ENCODE peak calls at places on chromosomes 7 and 10, in eight cellular contexts. S is SK-N-SH, N is HL-60, A is A549, U is Panc1, F is HepG2, X is HCT116, R is K562. J is an unnamed sample.

GRCh38 chr10:94183666-94184264 is 179.0 kb downstream of the NOC3L start:
- DNase-seq in U (no peak), A (peak), R (no peak), F (no peak), X (no peak), N (no peak), S (no peak), J (no peak)

GRCh38 chr7:131183611-131184119 is 144.0 kb upstream of the MKLN1 start:
- DNase-seq in N (no peak), U (no peak), X (no peak), F (no peak), A (no peak), R (no peak), S (no peak), J (no peak)

GRCh38 chr10:126315471-126316177 is 72.7 kb downstream of the ADAM12 start:
- DNase-seq in S (no peak), F (no peak), N (no peak), X (no peak), A (no peak), U (no peak), R (no peak), J (no peak)

GRCh38 chr10:48456361-48456804 is 148.5 kb downstream of the ARHGAP22 start:
- DNase-seq in N (peak), S (peak), F (no peak), X (no peak), U (no peak), R (peak), A (no peak), J (peak)

GRCh38 chr7:112654322-112655216 is 135.6 kb downstream of the TMEM168 start:
- DNase-seq in A (no peak), R (no peak), U (no peak), S (no peak), N (no peak), F (no peak), X (no peak), J (no peak)

GRCh38 chr7:140625908-140626868 is 14.4 kb downstream of the DENND2A start:
- DNase-seq in S (peak), F (no peak), R (no peak), A (peak), X (no peak), U (no peak), N (no peak), J (peak)

GRCh38 chr7:44574286-44574872 is 671 bp upstream of the DDX56 start:
- DNase-seq in S (no peak), A (no peak), N (no peak), X (no peak), F (no peak), U (no peak), R (no peak), J (no peak)

GRCh38 chr7:149454750-149455149 is 6.1 kb downstream of the ZNF777 start:
- DNase-seq in U (no peak), N (no peak), A (no peak), S (no peak), F (no peak), X (no peak), R (no peak), J (no peak)

GRCh38 chr10:10532274-10532673 is 485.4 kb upstream of the CELF2 start:
- DNase-seq in R (no peak), U (no peak), S (no peak), X (no peak), F (no peak), A (no peak), N (no peak), J (no peak)

GRCh38 chr7:99008921-99009530 is 130.7 kb downstream of the TRRAP start:
- DNase-seq in R (no peak), A (no peak), U (no peak), X (no peak), F (no peak), N (no peak), S (no peak), J (no peak)

GRCh38 chr10:79483948-79484347 is 28.4 kb upstream of the EIF5AL1 start:
- DNase-seq in X (no peak), S (peak), N (no peak), U (no peak), A (no peak), R (no peak), F (no peak), J (no peak)

GRCh38 chr10:92573798-92574544 is at the start of gene IDE:
- DNase-seq in U (no peak), S (peak), F (peak), N (peak), A (peak), R (peak), X (peak), J (peak)

GRCh38 chr10:19730848-19731247 is 85.4 kb upstream of the PLXDC2 start:
- DNase-seq in X (no peak), F (no peak), A (no peak), R (no peak), N (no peak), S (no peak), U (no peak), J (no peak)

GRCh38 chr10:71087622-71088021 is 124.7 kb upstream of the UNC5B start:
- DNase-seq in U (no peak), S (no peak), F (no peak), R (no peak), N (no peak), X (no peak), A (no peak), J (no peak)

GRCh38 chr7:142357953-142358520 is 100.2 kb upstream of the PRSS58 start:
- DNase-seq in R (peak), S (peak), F (peak), X (peak), A (peak), U (peak), N (peak), J (peak)

DNA sequence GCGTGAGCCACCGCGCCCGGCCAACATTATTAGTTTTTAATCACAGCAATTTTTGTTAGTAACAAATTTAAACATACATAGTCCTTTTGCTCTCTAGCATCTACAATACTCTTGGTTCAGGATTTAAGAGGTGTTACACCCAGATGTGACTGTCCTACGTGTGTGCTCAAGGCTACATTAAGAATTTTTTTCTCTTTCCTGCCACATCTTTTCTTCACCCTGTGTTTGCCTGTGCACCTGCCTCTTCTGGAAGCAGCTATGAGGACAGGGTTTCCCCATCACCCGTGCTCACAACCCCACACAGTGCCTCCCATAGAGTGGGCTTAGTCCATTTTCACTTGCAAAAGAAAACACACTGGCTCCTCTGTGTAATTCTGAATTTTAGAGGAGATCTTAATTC is 186.7 kb upstream of the KLF6 start:
- DNase-seq in X (no peak), R (no peak), N (no peak), A (no peak), F (no peak), U (no peak), S (no peak), J (no peak)
- TF ChIP-seq REST in X (no peak), R (no peak), N (no peak), A (no peak), F (no peak), U (no peak), S (no peak), J (no peak)

DNA sequence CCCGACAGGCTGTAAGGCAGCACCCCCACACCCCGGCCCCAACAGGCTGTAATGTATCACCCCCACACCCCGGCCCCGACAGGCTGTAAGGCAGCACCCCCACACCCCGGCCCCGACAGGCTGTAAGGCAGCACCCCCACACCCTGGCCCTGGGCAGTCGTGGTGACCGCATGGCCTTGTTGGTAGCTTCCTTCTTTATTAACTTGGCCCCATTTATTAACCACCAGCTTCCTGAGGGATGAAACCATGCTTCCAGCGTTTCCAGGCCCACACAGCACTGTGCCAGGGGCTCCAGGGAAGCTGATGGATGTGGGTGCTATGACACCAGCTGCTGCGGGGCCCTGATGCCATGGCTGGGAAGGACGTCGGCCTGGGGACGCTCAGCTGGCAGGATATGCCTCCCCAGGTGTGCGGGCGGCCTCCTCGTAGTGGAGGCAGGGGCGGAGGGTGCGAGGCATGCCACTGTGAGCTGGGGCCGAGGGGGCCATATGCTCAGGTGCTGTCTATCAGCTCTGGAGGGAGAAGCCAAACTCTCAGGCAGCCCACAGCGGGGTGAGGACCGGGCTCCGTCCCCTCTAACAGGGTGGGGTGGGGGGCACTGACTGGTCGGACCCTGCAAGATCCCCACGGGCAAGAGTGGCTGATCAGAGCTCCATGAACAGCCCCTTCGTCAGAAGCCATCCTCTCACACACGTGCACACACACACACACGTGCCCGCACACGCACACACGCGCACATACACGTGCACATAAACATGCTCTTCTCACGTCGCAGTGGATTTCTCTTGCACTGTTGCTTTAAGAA is 311.0 kb downstream of the PTPRN2 start:
- DNase-seq in N (no peak), R (no peak), S (no peak), X (no peak), U (no peak), F (no peak), A (no peak), J (no peak)
- TF ChIP-seq REST in N (no peak), R (no peak), S (no peak), X (no peak), U (no peak), F (no peak), A (no peak), J (no peak)

GRCh38 chr7:87216701-87217508 is 2.6 kb downstream of the TMEM243 start:
- DNase-seq in X (no peak), F (no peak), N (no peak), U (no peak), A (no peak), S (no peak), R (no peak), J (no peak)
- TF ChIP-seq REST in X (no peak), F (no peak), N (no peak), U (no peak), A (no peak), S (no peak), R (no peak), J (no peak)

GRCh38 chr7:6413637-6414036 is 34.1 kb downstream of the DAGLB start:
- DNase-seq in A (no peak), S (no peak), R (no peak), X (no peak), F (no peak), U (no peak), N (no peak), J (no peak)

GRCh38 chr7:6406121-6406520 is 41.6 kb downstream of the DAGLB start:
- DNase-seq in U (no peak), A (no peak), R (no peak), X (no peak), S (no peak), N (no peak), F (no peak), J (no peak)

GRCh38 chr7:6409991-6410693 is 37.6 kb downstream of the DAGLB start:
- DNase-seq in A (no peak), N (no peak), X (no peak), S (peak), U (no peak), R (peak), F (no peak), J (no peak)

GRCh38 chr7:6407434-6407833 is 40.3 kb downstream of the DAGLB start:
- DNase-seq in S (no peak), R (no peak), N (no peak), A (no peak), F (no peak), U (no peak), X (no peak), J (no peak)

DNA sequence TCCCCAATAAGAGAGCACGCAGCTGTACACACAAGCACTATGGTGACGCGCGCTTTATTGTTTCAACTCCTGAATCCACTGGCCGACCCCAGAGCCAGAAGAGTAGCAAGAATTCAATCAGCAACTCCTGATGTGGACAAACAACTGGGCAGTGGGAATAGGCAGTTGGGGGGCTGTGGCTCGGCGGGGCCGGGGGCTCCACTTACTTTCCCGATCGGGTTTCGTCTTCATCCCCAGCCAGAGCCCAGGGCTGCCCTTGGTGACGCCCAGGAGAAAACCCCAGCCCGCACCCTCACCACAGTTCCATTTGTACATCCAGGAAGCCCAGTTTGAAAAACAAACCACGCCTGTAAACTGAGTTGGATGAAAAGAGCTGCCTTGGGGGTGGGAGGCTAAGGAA is 38.7 kb downstream of the DAGLB start:
- DNase-seq in R (no peak), U (no peak), S (no peak), X (no peak), N (no peak), F (no peak), A (no peak), J (no peak)
- TF ChIP-seq REST in R (no peak), U (no peak), S (no peak), X (no peak), N (no peak), F (no peak), A (no peak), J (no peak)

DNA sequence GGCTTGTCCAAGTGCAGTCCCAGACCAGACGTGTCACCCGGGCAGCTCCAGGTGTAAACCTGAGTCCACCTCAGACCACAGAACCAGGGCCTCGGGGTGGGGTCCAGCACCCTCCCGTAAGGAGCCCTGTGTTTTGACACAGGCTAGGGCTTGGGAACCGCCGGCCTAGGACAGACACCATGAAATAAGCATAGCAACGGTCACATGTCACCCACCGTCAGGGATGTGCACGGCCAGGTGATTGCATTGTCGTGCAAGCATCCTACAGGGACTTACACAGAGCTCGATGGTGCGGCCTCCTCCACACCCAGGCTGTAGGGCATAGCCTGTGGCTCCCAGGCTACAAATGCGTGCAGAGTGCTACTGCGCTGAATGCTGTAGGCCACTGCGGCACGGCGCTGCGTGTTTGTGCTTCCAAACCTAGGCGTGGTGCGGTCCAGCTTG is 10.6 kb downstream of the ZFAND2A start:
- DNase-seq in R (no peak), U (no peak), S (no peak), X (no peak), N (no peak), A (no peak), F (no peak), J (no peak)
- TF ChIP-seq REST in R (no peak), U (no peak), S (no peak), X (no peak), N (no peak), A (no peak), F (no peak), J (no peak)

DNA sequence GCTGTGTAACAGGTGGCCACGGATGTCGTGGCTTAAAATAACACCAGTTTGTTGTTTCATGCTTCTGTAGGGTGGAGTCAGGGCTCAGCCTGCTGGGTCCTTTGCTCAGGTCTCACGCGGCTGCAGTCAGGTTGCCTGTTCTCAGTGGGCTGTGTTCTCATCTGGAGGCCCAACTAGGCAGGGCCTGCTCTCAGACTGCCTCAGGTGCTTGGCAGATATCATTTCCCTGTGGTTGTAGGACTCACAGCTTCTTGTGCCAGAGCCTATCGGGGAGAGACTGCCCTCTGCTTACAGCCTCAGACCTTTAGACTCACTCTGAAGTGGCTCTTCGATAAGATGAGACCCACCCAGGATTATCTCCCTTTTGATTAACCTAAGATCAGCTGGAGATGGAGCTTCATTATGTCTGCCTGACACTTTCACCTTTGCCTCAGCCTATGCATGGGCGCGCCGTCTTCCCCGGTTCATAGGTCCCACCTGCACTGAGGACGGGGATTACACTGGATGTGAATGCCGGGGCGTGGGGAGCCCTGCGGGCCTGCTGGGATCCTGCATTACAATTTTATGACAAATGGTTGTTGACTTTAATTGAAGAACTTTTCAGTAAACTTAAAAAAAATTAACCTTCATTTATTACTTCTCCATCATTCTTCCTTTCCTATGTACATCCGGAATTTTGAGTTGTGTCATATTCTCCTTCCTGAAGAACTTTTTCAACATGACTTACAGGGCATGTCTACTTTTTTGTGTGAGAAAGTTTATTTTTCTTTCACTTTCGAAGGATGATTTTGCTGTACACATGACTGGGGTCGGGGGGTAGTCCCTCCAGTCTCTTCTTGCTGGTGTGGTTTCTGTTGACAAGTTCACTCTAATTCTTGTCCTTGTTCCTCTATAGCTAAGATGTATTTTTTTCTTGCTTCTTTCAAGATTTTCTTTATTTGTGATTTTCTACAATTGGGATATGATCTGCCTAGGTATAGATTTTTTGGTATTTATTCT is 55.5 kb downstream of the INPP5A start:
- DNase-seq in A (no peak), S (no peak), U (no peak), N (no peak), F (no peak), X (no peak), R (no peak), J (no peak)
- TF ChIP-seq REST in A (no peak), S (no peak), U (no peak), N (no peak), F (no peak), X (no peak), R (no peak), J (no peak)

GRCh38 chr10:110483633-110484032 is 14.1 kb upstream of the DUSP5 start:
- DNase-seq in U (no peak), X (no peak), N (no peak), F (no peak), S (no peak), R (peak), A (no peak), J (no peak)
- TF ChIP-seq REST in U (no peak), X (no peak), N (no peak), F (no peak), S (no peak), R (no peak), A (no peak), J (no peak)

DNA sequence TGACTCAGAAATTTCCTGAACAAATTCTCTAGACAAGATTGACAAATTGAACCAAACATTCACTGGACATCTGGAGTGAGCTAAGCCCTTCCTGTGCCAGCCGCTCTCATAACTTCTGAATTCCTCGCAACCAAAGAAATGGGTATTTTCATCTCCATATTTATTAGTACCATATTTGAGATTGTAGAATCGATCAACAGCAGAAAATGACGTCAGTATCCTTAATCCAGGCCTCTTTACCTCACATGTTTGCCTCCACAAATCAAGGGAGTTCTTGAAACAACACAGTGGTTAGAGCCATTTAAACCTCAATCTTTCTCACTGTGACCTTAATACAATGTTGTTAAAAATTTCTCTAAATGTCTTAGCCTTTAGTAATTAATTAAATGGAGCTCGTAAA is 735.6 kb upstream of the SORCS1 start:
- DNase-seq in R (no peak), N (no peak), X (no peak), F (no peak), S (no peak), A (no peak), U (no peak), J (no peak)
- TF ChIP-seq REST in R (no peak), N (no peak), X (no peak), F (no peak), S (no peak), A (no peak), U (no peak), J (no peak)

J was measured in GM23338.